ENCODE peak calls at places on chromosomes 7 and 10, in eight cellular contexts. One of them, this sample, is unnamed.

GRCh38 chr10:17174626-17175025 is 26.8 kb downstream of the TRDMT1 start:
- DNase-seq in keratinocyte: no peak
- DNase-seq in hepatocyte: no peak
- DNase-seq in H9: no peak
- DNase-seq in fibroblast of lung: no peak
- DNase-seq in HCT116: no peak
- DNase-seq in IMR-90: no peak
- DNase-seq in mammary epithelial cell: no peak
- DNase-seq in this sample: no peak

GRCh38 chr7:27734583-27734982 is 5.4 kb upstream of the TAX1BP1 start:
- DNase-seq in IMR-90: no peak
- DNase-seq in fibroblast of lung: no peak
- DNase-seq in keratinocyte: no peak
- DNase-seq in hepatocyte: no peak
- DNase-seq in HCT116: no peak
- DNase-seq in H9: no peak
- DNase-seq in mammary epithelial cell: no peak
- DNase-seq in this sample: no peak

GRCh38 chr7:24290004-24290641 is 6.1 kb downstream of the NPY start:
- DNase-seq in IMR-90: peak
- DNase-seq in fibroblast of lung: peak
- DNase-seq in HCT116: peak
- DNase-seq in hepatocyte: peak
- DNase-seq in H9: peak
- DNase-seq in mammary epithelial cell: peak
- DNase-seq in keratinocyte: peak
- DNase-seq in this sample: peak

GRCh38 chr10:21363753-21364104 is 161.8 kb downstream of the SKIDA1 start:
- DNase-seq in HCT116: no peak
- DNase-seq in H9: no peak
- DNase-seq in hepatocyte: no peak
- DNase-seq in mammary epithelial cell: peak
- DNase-seq in fibroblast of lung: no peak
- DNase-seq in keratinocyte: no peak
- DNase-seq in IMR-90: no peak
- DNase-seq in this sample: no peak

GRCh38 chr10:124536496-124537050 is 75.0 kb downstream of the LHPP start:
- DNase-seq in fibroblast of lung: no peak
- DNase-seq in hepatocyte: no peak
- DNase-seq in HCT116: no peak
- DNase-seq in keratinocyte: no peak
- DNase-seq in H9: no peak
- DNase-seq in IMR-90: no peak
- DNase-seq in mammary epithelial cell: no peak
- DNase-seq in this sample: no peak

GRCh38 chr10:12041766-12042408 is 722 bp downstream of the UPF2 start:
- DNase-seq in fibroblast of lung: peak
- DNase-seq in IMR-90: peak
- DNase-seq in H9: no peak
- DNase-seq in keratinocyte: no peak
- DNase-seq in hepatocyte: peak
- DNase-seq in mammary epithelial cell: peak
- DNase-seq in HCT116: no peak
- DNase-seq in this sample: no peak

GRCh38 chr10:60236869-60237524 is 152.7 kb downstream of the ANK3 start:
- DNase-seq in IMR-90: no peak
- DNase-seq in fibroblast of lung: no peak
- DNase-seq in mammary epithelial cell: no peak
- DNase-seq in HCT116: no peak
- DNase-seq in keratinocyte: no peak
- DNase-seq in hepatocyte: no peak
- DNase-seq in H9: no peak
- DNase-seq in this sample: peak

GRCh38 chr7:149714910-149715471 is 58.4 kb downstream of the ZNF467 start:
- DNase-seq in fibroblast of lung: no peak
- DNase-seq in keratinocyte: no peak
- DNase-seq in IMR-90: peak
- DNase-seq in H9: no peak
- DNase-seq in mammary epithelial cell: peak
- DNase-seq in HCT116: no peak
- DNase-seq in hepatocyte: no peak
- DNase-seq in this sample: no peak

GRCh38 chr10:29522038-29522855 is 112.5 kb downstream of the SVIL start:
- DNase-seq in keratinocyte: no peak
- DNase-seq in mammary epithelial cell: no peak
- DNase-seq in H9: no peak
- DNase-seq in hepatocyte: no peak
- DNase-seq in HCT116: no peak
- DNase-seq in fibroblast of lung: peak
- DNase-seq in IMR-90: peak
- DNase-seq in this sample: peak

DNA sequence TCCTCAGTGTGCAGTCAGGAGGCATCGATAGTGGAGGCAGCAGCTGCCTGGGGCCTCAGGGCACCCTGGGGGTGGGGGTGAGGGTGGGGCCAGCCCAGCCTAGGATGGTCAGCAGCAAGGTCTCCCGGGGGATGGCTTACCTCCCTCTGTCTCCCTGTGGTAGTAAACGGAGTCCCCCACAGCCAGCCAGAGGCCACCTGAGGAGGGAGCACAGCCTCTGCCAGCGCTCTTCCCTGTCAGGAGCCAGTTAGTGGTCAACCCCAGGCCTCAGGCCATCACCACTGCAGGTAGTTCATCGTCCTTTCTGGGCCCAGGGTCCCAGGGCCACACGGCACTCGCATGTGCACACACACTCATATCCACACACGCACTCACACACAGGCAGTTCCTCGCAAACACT is 22.1 kb downstream of the ACTR1A start:
- DNase-seq in mammary epithelial cell: no peak
- DNase-seq in IMR-90: no peak
- DNase-seq in keratinocyte: no peak
- DNase-seq in fibroblast of lung: no peak
- DNase-seq in H9: no peak
- DNase-seq in hepatocyte: no peak
- DNase-seq in HCT116: no peak
- DNase-seq in this sample: no peak
- H2AFZ ChIP-seq in mammary epithelial cell: no peak
- H2AFZ ChIP-seq in IMR-90: no peak
- H2AFZ ChIP-seq in keratinocyte: no peak
- H2AFZ ChIP-seq in fibroblast of lung: no peak
- H2AFZ ChIP-seq in H9: no peak
- H2AFZ ChIP-seq in hepatocyte: no peak
- H2AFZ ChIP-seq in HCT116: no peak
- H2AFZ ChIP-seq in this sample: no peak

GRCh38 chr7:141674201-141674671 is 27.7 kb downstream of the DENND11 start:
- DNase-seq in fibroblast of lung: no peak
- DNase-seq in HCT116: no peak
- DNase-seq in hepatocyte: no peak
- DNase-seq in H9: peak
- DNase-seq in IMR-90: no peak
- DNase-seq in keratinocyte: no peak
- DNase-seq in mammary epithelial cell: peak
- DNase-seq in this sample: peak

GRCh38 chr7:141675431-141676210 is 26.3 kb downstream of the DENND11 start:
- DNase-seq in mammary epithelial cell: no peak
- DNase-seq in IMR-90: no peak
- DNase-seq in hepatocyte: no peak
- DNase-seq in keratinocyte: no peak
- DNase-seq in fibroblast of lung: no peak
- DNase-seq in H9: no peak
- DNase-seq in HCT116: no peak
- DNase-seq in this sample: peak

GRCh38 chr7:141671705-141672496 is 30.1 kb downstream of the DENND11 start:
- DNase-seq in keratinocyte: no peak
- DNase-seq in hepatocyte: no peak
- DNase-seq in H9: no peak
- DNase-seq in HCT116: no peak
- DNase-seq in mammary epithelial cell: no peak
- DNase-seq in IMR-90: no peak
- DNase-seq in fibroblast of lung: no peak
- DNase-seq in this sample: no peak

GRCh38 chr7:141676618-141677017 is 25.3 kb downstream of the DENND11 start:
- DNase-seq in hepatocyte: no peak
- DNase-seq in HCT116: no peak
- DNase-seq in mammary epithelial cell: peak
- DNase-seq in keratinocyte: no peak
- DNase-seq in fibroblast of lung: no peak
- DNase-seq in H9: no peak
- DNase-seq in IMR-90: no peak
- DNase-seq in this sample: peak

GRCh38 chr7:141674702-141675101 is 27.3 kb downstream of the DENND11 start:
- DNase-seq in mammary epithelial cell: no peak
- DNase-seq in fibroblast of lung: no peak
- DNase-seq in HCT116: no peak
- DNase-seq in IMR-90: no peak
- DNase-seq in H9: peak
- DNase-seq in hepatocyte: no peak
- DNase-seq in keratinocyte: no peak
- DNase-seq in this sample: no peak
- TF ChIP-seq CTCF in mammary epithelial cell: peak
- TF ChIP-seq CTCF in fibroblast of lung: no peak
- TF ChIP-seq CTCF in HCT116: peak
- TF ChIP-seq CTCF in IMR-90: peak
- TF ChIP-seq CTCF in H9: peak
- TF ChIP-seq CTCF in hepatocyte: peak
- TF ChIP-seq CTCF in keratinocyte: peak
- TF ChIP-seq CTCF in this sample: peak

GRCh38 chr10:88048312-88048711 is 184.9 kb downstream of the PTEN start:
- DNase-seq in IMR-90: peak
- DNase-seq in mammary epithelial cell: no peak
- DNase-seq in H9: no peak
- DNase-seq in fibroblast of lung: no peak
- DNase-seq in HCT116: no peak
- DNase-seq in hepatocyte: no peak
- DNase-seq in keratinocyte: no peak
- DNase-seq in this sample: no peak
- H2AFZ ChIP-seq in IMR-90: no peak
- H2AFZ ChIP-seq in mammary epithelial cell: no peak
- H2AFZ ChIP-seq in H9: no peak
- H2AFZ ChIP-seq in fibroblast of lung: no peak
- H2AFZ ChIP-seq in HCT116: no peak
- H2AFZ ChIP-seq in hepatocyte: no peak
- H2AFZ ChIP-seq in keratinocyte: no peak
- H2AFZ ChIP-seq in this sample: no peak

DNA sequence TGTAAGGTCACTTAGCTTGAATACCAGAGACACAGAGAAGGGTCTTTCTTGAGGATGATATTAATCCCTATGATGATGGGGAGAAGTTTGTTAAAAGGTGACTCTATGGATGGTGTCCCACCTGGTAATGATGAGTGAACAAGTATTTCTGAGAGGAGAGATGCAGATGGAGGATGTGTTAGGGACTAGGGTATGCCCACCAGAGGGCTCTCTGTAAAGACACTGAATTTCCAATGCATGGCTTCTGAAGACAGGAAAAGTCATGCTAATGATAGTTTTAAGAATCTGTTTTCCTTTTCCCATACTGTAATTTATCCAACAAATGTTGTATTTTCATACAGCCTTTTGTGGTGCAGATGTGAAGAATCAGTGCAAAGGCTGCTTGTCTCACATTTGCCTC is 1250.9 kb upstream of the CELF2 start:
- DNase-seq in IMR-90: no peak
- DNase-seq in fibroblast of lung: no peak
- DNase-seq in keratinocyte: no peak
- DNase-seq in mammary epithelial cell: no peak
- DNase-seq in hepatocyte: no peak
- DNase-seq in H9: no peak
- DNase-seq in HCT116: no peak
- DNase-seq in this sample: no peak
- TF ChIP-seq CTCF in IMR-90: no peak
- TF ChIP-seq CTCF in fibroblast of lung: no peak
- TF ChIP-seq CTCF in keratinocyte: no peak
- TF ChIP-seq CTCF in mammary epithelial cell: no peak
- TF ChIP-seq CTCF in hepatocyte: peak
- TF ChIP-seq CTCF in H9: peak
- TF ChIP-seq CTCF in HCT116: no peak
- TF ChIP-seq CTCF in this sample: no peak

DNA sequence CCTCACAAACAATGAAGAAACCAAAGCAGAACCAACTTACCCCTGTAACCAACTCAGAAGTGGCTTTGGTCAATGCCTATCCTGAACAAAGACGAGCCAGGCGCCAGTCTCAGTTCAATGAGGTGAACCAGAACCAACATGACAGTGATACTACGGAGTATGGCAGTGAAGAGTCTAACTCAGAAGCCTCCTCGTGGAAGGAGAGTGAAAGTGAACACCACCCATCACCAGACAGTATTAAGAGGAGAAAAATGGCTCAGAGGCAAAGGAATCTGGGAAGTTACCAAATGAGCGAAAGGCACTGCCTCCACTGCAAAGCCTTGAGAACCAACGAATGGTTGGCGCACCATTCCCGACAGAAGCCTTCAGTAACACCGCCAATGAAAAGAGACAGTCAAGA is 8.4 kb downstream of the SSMEM1 start:
- DNase-seq in fibroblast of lung: no peak
- DNase-seq in HCT116: no peak
- DNase-seq in hepatocyte: no peak
- DNase-seq in H9: no peak
- DNase-seq in mammary epithelial cell: no peak
- DNase-seq in keratinocyte: no peak
- DNase-seq in IMR-90: no peak
- DNase-seq in this sample: no peak
- H2AFZ ChIP-seq in fibroblast of lung: no peak
- H2AFZ ChIP-seq in HCT116: no peak
- H2AFZ ChIP-seq in hepatocyte: no peak
- H2AFZ ChIP-seq in H9: no peak
- H2AFZ ChIP-seq in mammary epithelial cell: no peak
- H2AFZ ChIP-seq in keratinocyte: no peak
- H2AFZ ChIP-seq in IMR-90: no peak
- H2AFZ ChIP-seq in this sample: no peak

This sample was measured in astrocyte.